ENCODE peak calls at places on chromosome 15, in five cellular contexts. J is endothelial cell; M is body of pancreas; O is CD4-positive, alpha-beta memory T cell; P is HT1080. H is an unnamed sample.

GRCh38 chr15:88646088-88646405 is 7.2 kb downstream of the ISG20 start:
- DNase-seq in J (no peak), P (no peak), O (no peak), M (no peak), H (no peak)

GRCh38 chr15:58703610-58704009 is 45.9 kb downstream of the ADAM10 start:
- DNase-seq in M (no peak), J (no peak), O (no peak), P (no peak), H (no peak)

GRCh38 chr15:65641723-65642475 is 20.2 kb downstream of the SLC24A1 start:
- DNase-seq in M (no peak), P (no peak), J (no peak), O (no peak), H (no peak)

GRCh38 chr15:43517354-43518072 is at the start of gene MAP1A:
- DNase-seq in J (peak), P (no peak), O (no peak), M (peak), H (no peak)

GRCh38 chr15:58932791-58933310 is 628 bp downstream of the SLTM start:
- DNase-seq in O (no peak), P (no peak), J (no peak), M (peak), H (no peak)

GRCh38 chr15:50418041-50418583 is 6.1 kb upstream of the USP8 start:
- DNase-seq in O (no peak), P (no peak), M (no peak), J (no peak), H (no peak)

GRCh38 chr15:64096486-64097431 is 977 bp downstream of the SNX1 start:
- DNase-seq in O (peak), J (no peak), M (no peak), P (no peak), H (no peak)

GRCh38 chr15:73335026-73335425 is 33.7 kb downstream of the HCN4 start:
- DNase-seq in O (no peak), J (no peak), P (no peak), M (no peak), H (no peak)

GRCh38 chr15:68986292-68986691 is 28.2 kb upstream of the NOX5 start:
- DNase-seq in O (no peak), M (no peak), J (no peak), P (no peak), H (no peak)

GRCh38 chr15:80242132-80242769 is 9.8 kb downstream of the CTXND1 start:
- DNase-seq in M (peak), O (no peak), J (peak), P (peak), H (no peak)

GRCh38 chr15:46855388-46855787 is 861.9 kb upstream of the SEMA6D start:
- DNase-seq in J (no peak), M (no peak), O (no peak), P (no peak), H (no peak)

GRCh38 chr15:44157679-44158078 is 37.4 kb downstream of the FRMD5 start:
- DNase-seq in J (no peak), O (no peak), M (no peak), P (peak), H (no peak)

GRCh38 chr15:22866066-22866465 is 27.6 kb downstream of the NIPA2 start:
- DNase-seq in P (no peak), O (no peak), J (no peak), M (no peak), H (no peak)

GRCh38 chr15:78879517-78880241 is 7.0 kb downstream of the MORF4L1 start:
- DNase-seq in O (no peak), M (no peak), J (no peak), P (no peak), H (no peak)

GRCh38 chr15:63970723-63971426 is 75.4 kb downstream of the DAPK2 start:
- DNase-seq in M (no peak), P (no peak), J (no peak), O (peak), H (peak)

GRCh38 chr15:99564221-99565030 is 1.4 kb upstream of the MEF2A start:
- DNase-seq in J (peak), O (no peak), P (peak), M (peak), H (no peak)

GRCh38 chr15:82545002-82545401 is 4.7 kb upstream of the RPS17 start:
- DNase-seq in P (no peak), J (no peak), O (no peak), M (no peak), H (no peak)

GRCh38 chr15:84789762-84790161 is 27.4 kb upstream of the ALPK3 start:
- DNase-seq in J (no peak), O (no peak), P (no peak), M (no peak), H (no peak)

GRCh38 chr15:57216288-57216687 is 160.0 kb upstream of the CGNL1 start:
- DNase-seq in O (no peak), J (no peak), P (peak), M (no peak), H (no peak)

H was measured in mucosa of descending colon.